ENCODE peak calls at places on chromosomes 13 and 19, in ten cellular contexts. C is lower leg skin, M is omental fat pad, U is breast epithelium, A is colonic mucosa, R is sigmoid colon, O is thoracic aorta, V is cardiac muscle cell, P is pancreas, E is epithelial cell of esophagus. G is an unnamed sample.

GRCh38 chr19:48247212-48247611 is 8.5 kb downstream of the CARD8 start:
- DNase-seq in C (no peak), M (no peak), U (no peak), A (no peak), R (no peak), O (no peak), V (no peak), P (no peak), E (no peak), G (no peak)

GRCh38 chr13:59261928-59262488 is 901.7 kb downstream of the DIAPH3 start:
- DNase-seq in C (no peak), M (no peak), U (no peak), A (no peak), R (no peak), O (no peak), V (peak), P (no peak), E (no peak), G (no peak)

GRCh38 chr13:65551208-65551607 is 1678.9 kb downstream of the PCDH9 start:
- DNase-seq in C (no peak), M (no peak), U (no peak), A (no peak), R (no peak), O (no peak), V (no peak), P (no peak), E (no peak), G (no peak)

GRCh38 chr19:10660346-10660745 is 6.2 kb downstream of the ILF3 start:
- DNase-seq in C (no peak), M (no peak), U (no peak), A (no peak), R (no peak), O (no peak), V (no peak), P (no peak), E (peak), G (no peak)

GRCh38 chr19:42683917-42684513 is 56.3 kb downstream of the PSG3 start:
- DNase-seq in C (no peak), M (no peak), U (no peak), A (no peak), R (no peak), O (no peak), V (peak), P (no peak), E (peak), G (no peak)

GRCh38 chr13:60379837-60380236 is 17.2 kb upstream of the TDRD3 start:
- DNase-seq in C (no peak), M (no peak), U (no peak), A (no peak), R (no peak), O (no peak), V (no peak), P (no peak), E (no peak), G (no peak)

GRCh38 chr19:51503891-51504290 is 2.3 kb upstream of the SIGLEC12 start:
- DNase-seq in C (no peak), M (no peak), U (no peak), A (no peak), R (no peak), O (no peak), V (no peak), P (no peak), E (no peak), G (no peak)

GRCh38 chr13:47594833-47595232 is 406.2 kb downstream of the SUCLA2 start:
- DNase-seq in C (no peak), M (no peak), U (no peak), A (no peak), R (no peak), O (no peak), V (no peak), P (no peak), E (peak), G (no peak)

GRCh38 chr19:55493052-55493649 is 4.9 kb downstream of the SSC5D start:
- DNase-seq in C (no peak), M (no peak), U (no peak), A (no peak), R (peak), O (no peak), V (no peak), P (peak), E (no peak), G (no peak)

GRCh38 chr13:28716511-28716910 is 2.3 kb downstream of the SLC46A3 start:
- DNase-seq in C (no peak), M (no peak), U (peak), A (peak), R (peak), O (no peak), V (no peak), P (peak), E (peak), G (no peak)

GRCh38 chr19:13027031-13027430 is 31.8 kb downstream of the NFIX start:
- DNase-seq in C (no peak), M (no peak), U (no peak), A (no peak), R (no peak), O (no peak), V (no peak), P (no peak), E (no peak), G (no peak)

GRCh38 chr13:106033634-106034033 is 501.8 kb downstream of the EFNB2 start:
- DNase-seq in C (no peak), M (no peak), U (no peak), A (no peak), R (no peak), O (no peak), V (no peak), P (no peak), E (peak), G (no peak)
- TF ChIP-seq CTCF in C (no peak), M (no peak), U (peak), A (no peak), R (no peak), O (peak), V (peak), P (no peak), E (peak), G (peak)

GRCh38 chr19:1058112-1058511 is 8.9 kb upstream of the ARHGAP45 start:
- DNase-seq in C (no peak), M (no peak), U (no peak), A (no peak), R (no peak), O (no peak), V (no peak), P (no peak), E (no peak), G (no peak)

GRCh38 chr19:1055028-1055425 is 11.9 kb upstream of the ARHGAP45 start:
- DNase-seq in C (no peak), M (no peak), U (no peak), A (no peak), R (no peak), O (no peak), V (no peak), P (no peak), E (no peak), G (no peak)

GRCh38 chr19:1055886-1056620 is 10.9 kb upstream of the ARHGAP45 start:
- DNase-seq in C (no peak), M (no peak), U (no peak), A (no peak), R (no peak), O (no peak), V (no peak), P (peak), E (no peak), G (no peak)

GRCh38 chr19:1054102-1055027 is 12.6 kb upstream of the ARHGAP45 start:
- DNase-seq in C (no peak), M (no peak), U (no peak), A (no peak), R (no peak), O (no peak), V (no peak), P (no peak), E (no peak), G (no peak)

DNA sequence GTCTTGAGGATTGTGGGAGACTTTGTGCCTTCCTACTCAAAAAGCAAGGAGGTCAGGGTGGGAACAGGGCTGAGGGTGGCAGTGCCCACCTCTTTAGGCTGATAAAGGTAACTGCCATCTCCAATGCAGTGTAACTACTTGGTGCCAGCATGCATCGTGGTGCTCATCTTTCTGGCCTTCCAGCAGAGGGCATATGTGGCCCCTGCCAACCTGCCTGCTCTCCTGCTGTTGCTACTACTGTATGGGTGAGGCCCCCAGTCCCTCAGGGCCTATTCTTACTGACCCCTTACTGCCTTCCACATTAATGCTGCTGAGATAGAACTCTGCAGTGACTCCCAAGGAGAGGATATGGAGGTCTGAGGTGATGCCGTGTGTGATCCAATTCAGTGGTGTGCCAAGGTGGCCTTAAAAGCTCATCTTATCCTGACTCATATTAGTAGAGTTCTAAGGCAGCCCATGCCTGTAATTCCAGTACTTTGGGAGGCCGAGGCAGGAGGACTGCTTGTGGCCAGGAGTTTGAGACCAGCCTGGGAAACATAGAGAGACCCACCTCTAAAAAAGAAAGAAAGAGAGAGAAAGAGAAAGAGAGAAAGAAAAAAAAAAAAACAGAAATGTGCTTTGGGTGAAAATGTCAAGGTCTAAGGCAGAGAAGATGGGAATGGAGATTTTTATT is 9.6 kb upstream of the ARHGAP45 start:
- DNase-seq in C (no peak), M (no peak), U (no peak), A (no peak), R (no peak), O (no peak), V (peak), P (no peak), E (peak), G (no peak)
- TF ChIP-seq CTCF in C (no peak), M (no peak), U (no peak), A (no peak), R (no peak), O (no peak), V (no peak), P (no peak), E (peak), G (no peak)

GRCh38 chr19:8698433-8699063 is at the start of gene ACTL9:
- DNase-seq in C (no peak), M (no peak), U (no peak), A (no peak), R (no peak), O (no peak), V (no peak), P (peak), E (no peak), G (no peak)
- TF ChIP-seq CTCF in C (no peak), M (no peak), U (no peak), A (no peak), R (no peak), O (no peak), V (no peak), P (no peak), E (no peak), G (no peak)

GRCh38 chr13:72304121-72304745 is 423.2 kb downstream of the MZT1 start:
- DNase-seq in C (no peak), M (no peak), U (no peak), A (no peak), R (no peak), O (no peak), V (no peak), P (no peak), E (no peak), G (no peak)
- TF ChIP-seq CTCF in C (no peak), M (no peak), U (no peak), A (no peak), R (no peak), O (no peak), V (no peak), P (no peak), E (no peak), G (no peak)

GRCh38 chr19:40807147-40808020 is 8.4 kb downstream of the EGLN2 start:
- DNase-seq in C (no peak), M (no peak), U (no peak), A (peak), R (no peak), O (no peak), V (peak), P (peak), E (peak), G (no peak)
- TF ChIP-seq CTCF in C (no peak), M (no peak), U (no peak), A (peak), R (no peak), O (peak), V (peak), P (no peak), E (peak), G (peak)

GRCh38 chr19:29401712-29402421 is 123.9 kb upstream of the VSTM2B start:
- DNase-seq in C (no peak), M (no peak), U (no peak), A (no peak), R (no peak), O (no peak), V (no peak), P (no peak), E (no peak), G (no peak)
- TF ChIP-seq CTCF in C (no peak), M (no peak), U (no peak), A (no peak), R (no peak), O (no peak), V (no peak), P (no peak), E (no peak), G (no peak)

GRCh38 chr19:11735375-11735774 is 3.4 kb downstream of the ZNF823 start:
- DNase-seq in C (no peak), M (no peak), U (no peak), A (peak), R (no peak), O (no peak), V (no peak), P (no peak), E (peak), G (no peak)

GRCh38 chr19:11738746-11739620 is at the start of gene ZNF823:
- DNase-seq in C (peak), M (peak), U (peak), A (peak), R (peak), O (peak), V (peak), P (peak), E (peak), G (peak)

GRCh38 chr19:11736696-11737095 is 2.0 kb downstream of the ZNF823 start:
- DNase-seq in C (no peak), M (no peak), U (no peak), A (peak), R (peak), O (peak), V (no peak), P (no peak), E (peak), G (no peak)

GRCh38 chr19:11737964-11738745 is 591 bp downstream of the ZNF823 start:
- DNase-seq in C (peak), M (peak), U (peak), A (peak), R (peak), O (peak), V (peak), P (peak), E (peak), G (peak)
- TF ChIP-seq CTCF in C (no peak), M (no peak), U (no peak), A (no peak), R (no peak), O (no peak), V (peak), P (no peak), E (no peak), G (no peak)

GRCh38 chr13:114025432-114026127 is 51.7 kb upstream of the C13orf46 start:
- DNase-seq in C (no peak), M (no peak), U (no peak), A (no peak), R (peak), O (no peak), V (peak), P (peak), E (no peak), G (no peak)
- TF ChIP-seq CTCF in C (no peak), M (no peak), U (no peak), A (no peak), R (no peak), O (no peak), V (peak), P (no peak), E (no peak), G (no peak)

GRCh38 chr19:6774821-6775707 is 2.6 kb downstream of the VAV1 start:
- DNase-seq in C (no peak), M (no peak), U (no peak), A (peak), R (no peak), O (no peak), V (no peak), P (no peak), E (no peak), G (no peak)

GRCh38 chr19:6769006-6769637 is 1.9 kb upstream of the SH2D3A start:
- DNase-seq in C (no peak), M (no peak), U (no peak), A (no peak), R (no peak), O (no peak), V (peak), P (no peak), E (peak), G (no peak)

GRCh38 chr19:6773323-6773931 is 919 bp downstream of the VAV1 start:
- DNase-seq in C (no peak), M (no peak), U (no peak), A (peak), R (no peak), O (no peak), V (no peak), P (no peak), E (no peak), G (no peak)

GRCh38 chr19:6772866-6773322 is 386 bp downstream of the VAV1 start:
- DNase-seq in C (no peak), M (no peak), U (no peak), A (no peak), R (no peak), O (no peak), V (no peak), P (no peak), E (no peak), G (no peak)

GRCh38 chr19:6772028-6772865 is at the start of gene VAV1:
- DNase-seq in C (peak), M (no peak), U (no peak), A (peak), R (no peak), O (no peak), V (no peak), P (no peak), E (no peak), G (no peak)
- TF ChIP-seq CTCF in C (no peak), M (no peak), U (no peak), A (no peak), R (no peak), O (no peak), V (no peak), P (no peak), E (no peak), G (no peak)

G was measured in mesothelial cell of epicardium.